ENCODE peak calls at places on chromosomes 5 and 9, in six cellular contexts. Y is heart right ventricle; R is mammary epithelial cell; Z is CD4-positive, CD25-positive, alpha-beta regulatory T cell; D is AG09309; F is HAP-1. N is an unnamed sample.
A peak's percentile ranks its signal among the peaks of the same experiment; 100 is the strongest.

GRCh38 chr5:168251308-168251707 is 40.1 kb upstream of the WWC1 start:
- DNase-seq in Y (no peak), R (no peak), Z (no peak), D (no peak), F (no peak), N (no peak)

GRCh38 chr9:1018121-1018520 is 32.0 kb upstream of the DMRT2 start:
- DNase-seq in Y (no peak), R (no peak), Z (no peak), D (no peak), F (no peak), N (no peak)

GRCh38 chr5:33011803-33012202 is 300.7 kb downstream of the NPR3 start:
- DNase-seq in Y (no peak), R (no peak), Z (no peak), D (no peak), F (no peak), N (no peak)

GRCh38 chr9:119322137-119322695 is 47.0 kb downstream of the BRINP1 start:
- DNase-seq in Y (peak; percentile 45), R (no peak), Z (no peak), D (no peak), F (no peak), N (no peak)

GRCh38 chr9:107584186-107584585 is 94.6 kb upstream of the KLF4 start:
- DNase-seq in Y (no peak), R (no peak), Z (no peak), D (no peak), F (no peak), N (no peak)

GRCh38 chr5:137071526-137071925 is 427.6 kb downstream of the SPOCK1 start:
- DNase-seq in Y (no peak), R (no peak), Z (no peak), D (no peak), F (no peak), N (no peak)

GRCh38 chr5:169945831-169946261 is 34.4 kb downstream of the INSYN2B start:
- DNase-seq in Y (peak; percentile 12), R (peak; percentile 34), Z (no peak), D (peak; percentile 86), F (peak; percentile 84), N (no peak)

GRCh38 chr9:132602207-132602606 is 19.8 kb downstream of the BARHL1 start:
- DNase-seq in Y (no peak), R (no peak), Z (no peak), D (no peak), F (no peak), N (no peak)

GRCh38 chr9:115209601-115210306 is 91.8 kb upstream of the TNC start:
- DNase-seq in Y (no peak), R (peak; percentile 91), Z (no peak), D (no peak), F (no peak), N (no peak)

GRCh38 chr5:6950250-6950649 is 237.0 kb downstream of the TENT4A start:
- DNase-seq in Y (no peak), R (no peak), Z (no peak), D (no peak), F (no peak), N (no peak)

GRCh38 chr5:140242099-140242498 is 60.8 kb downstream of the PFDN1 start:
- DNase-seq in Y (no peak), R (no peak), Z (no peak), D (no peak), F (no peak), N (no peak)

GRCh38 chr9:4982720-4983482 is 2.2 kb upstream of the JAK2 start:
- DNase-seq in Y (no peak), R (no peak), Z (no peak), D (no peak), F (no peak), N (no peak)

GRCh38 chr9:127131871-127132270 is 9.4 kb upstream of the ANGPTL2 start:
- DNase-seq in Y (no peak), R (peak; percentile 28), Z (no peak), D (peak; percentile 44), F (no peak), N (no peak)

GRCh38 chr5:151671979-151672378 is 14.7 kb downstream of the SPARC start:
- DNase-seq in Y (peak; percentile 35), R (peak; percentile 59), Z (no peak), D (no peak), F (no peak), N (no peak)

GRCh38 chr5:50300878-50301277 is 140.2 kb downstream of the EMB start:
- DNase-seq in Y (no peak), R (peak; percentile 84), Z (no peak), D (no peak), F (no peak), N (no peak)

GRCh38 chr9:32449969-32450368 is 65.5 kb downstream of the ACO1 start:
- DNase-seq in Y (no peak), R (no peak), Z (no peak), D (no peak), F (no peak), N (no peak)

GRCh38 chr9:96420468-96421219 is 2.5 kb upstream of the ZNF367 start:
- DNase-seq in Y (no peak), R (peak; percentile 96), Z (no peak), D (peak; percentile 75), F (peak; percentile 68), N (no peak)

GRCh38 chr9:135805422-135806022 is 101.8 kb downstream of the CAMSAP1 start:
- DNase-seq in Y (peak; percentile 8), R (no peak), Z (no peak), D (no peak), F (no peak), N (no peak)

GRCh38 chr9:113616716-113617496 is 153.4 kb downstream of the RGS3 start:
- DNase-seq in Y (no peak), R (no peak), Z (no peak), D (no peak), F (no peak), N (no peak)

GRCh38 chr5:157611571-157612067 is 36.0 kb upstream of the ADAM19 start:
- DNase-seq in Y (no peak), R (peak; percentile 78), Z (no peak), D (no peak), F (no peak), N (peak; percentile 83)

DNA sequence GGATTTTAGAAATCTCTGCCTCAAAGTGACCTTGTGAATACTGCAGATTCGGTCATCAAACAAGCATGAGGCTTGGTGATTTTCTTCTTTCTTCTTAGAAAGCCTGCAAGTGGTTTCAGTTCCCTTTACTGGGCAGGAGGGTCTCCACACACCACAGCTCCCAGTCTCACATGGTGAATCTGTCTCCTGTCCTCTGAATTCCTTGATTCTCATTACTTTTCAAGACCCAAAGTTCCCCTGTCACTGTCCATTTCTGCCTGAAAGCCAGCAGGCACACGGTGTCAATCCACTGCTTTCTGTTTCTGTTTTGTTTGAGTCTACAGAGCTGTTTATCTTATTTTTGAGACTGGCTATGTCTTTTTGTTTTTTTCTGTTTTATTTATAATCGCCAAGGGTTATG is 14.2 kb downstream of the HSPB3 start:
- DNase-seq in Y (no peak), R (no peak), Z (no peak), D (no peak), F (no peak), N (peak; percentile 13)
- H3K4me3 ChIP-seq in Y (peak overlapping the region; percentile 34), R (no peak overlapping the region), Z (no peak overlapping the region), D (peak overlapping the region; percentile 35), F (no peak overlapping the region), N (no peak overlapping the region)

DNA sequence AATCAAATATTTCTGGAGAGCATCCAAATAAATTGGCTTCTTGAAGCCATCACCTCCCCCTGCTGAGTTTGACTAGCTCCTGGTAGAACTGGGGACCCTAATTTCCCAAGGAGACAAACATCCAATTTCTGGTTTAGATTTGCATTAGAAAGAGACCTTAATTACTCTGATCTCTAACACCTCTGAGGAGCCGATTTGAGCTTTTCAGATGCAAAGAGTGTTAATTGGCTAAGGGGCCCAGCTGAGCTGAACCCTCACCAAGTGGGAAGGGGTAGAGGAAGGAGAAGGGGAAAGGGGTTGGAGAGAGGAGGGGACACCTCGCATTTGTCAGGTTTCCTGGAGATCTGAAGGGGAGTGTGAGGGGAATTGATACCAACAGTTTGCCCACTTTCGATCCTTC is 145.4 kb upstream of the SHB start:
- DNase-seq in Y (no peak), R (no peak), Z (no peak), D (no peak), F (no peak), N (no peak)
- H3K4me3 ChIP-seq in Y (no peak overlapping the region), R (no peak overlapping the region), Z (no peak overlapping the region), D (no peak overlapping the region), F (no peak overlapping the region), N (no peak overlapping the region)

GRCh38 chr5:181281077-181281983 is 20.4 kb upstream of the TRIM52 start:
- DNase-seq in Y (no peak), R (no peak), Z (no peak), D (no peak), F (no peak), N (no peak)
- H3K4me3 ChIP-seq in Y (no peak overlapping the region), R (no peak overlapping the region), Z (no peak overlapping the region), D (no peak overlapping the region), F (no peak overlapping the region), N (no peak overlapping the region)

GRCh38 chr9:110744753-110745522 is 76.3 kb downstream of the MUSK start:
- DNase-seq in Y (no peak), R (peak; percentile 92), Z (no peak), D (peak; percentile 96), F (no peak), N (no peak)

GRCh38 chr9:110738982-110739381 is 70.4 kb downstream of the MUSK start:
- DNase-seq in Y (no peak), R (peak; percentile 42), Z (no peak), D (no peak), F (no peak), N (no peak)

GRCh38 chr9:110745656-110746055 is 77.1 kb downstream of the MUSK start:
- DNase-seq in Y (no peak), R (peak; percentile 12), Z (no peak), D (no peak), F (no peak), N (no peak)

GRCh38 chr9:110746211-110746930 is 77.8 kb downstream of the MUSK start:
- DNase-seq in Y (no peak), R (no peak), Z (no peak), D (no peak), F (no peak), N (no peak)

DNA sequence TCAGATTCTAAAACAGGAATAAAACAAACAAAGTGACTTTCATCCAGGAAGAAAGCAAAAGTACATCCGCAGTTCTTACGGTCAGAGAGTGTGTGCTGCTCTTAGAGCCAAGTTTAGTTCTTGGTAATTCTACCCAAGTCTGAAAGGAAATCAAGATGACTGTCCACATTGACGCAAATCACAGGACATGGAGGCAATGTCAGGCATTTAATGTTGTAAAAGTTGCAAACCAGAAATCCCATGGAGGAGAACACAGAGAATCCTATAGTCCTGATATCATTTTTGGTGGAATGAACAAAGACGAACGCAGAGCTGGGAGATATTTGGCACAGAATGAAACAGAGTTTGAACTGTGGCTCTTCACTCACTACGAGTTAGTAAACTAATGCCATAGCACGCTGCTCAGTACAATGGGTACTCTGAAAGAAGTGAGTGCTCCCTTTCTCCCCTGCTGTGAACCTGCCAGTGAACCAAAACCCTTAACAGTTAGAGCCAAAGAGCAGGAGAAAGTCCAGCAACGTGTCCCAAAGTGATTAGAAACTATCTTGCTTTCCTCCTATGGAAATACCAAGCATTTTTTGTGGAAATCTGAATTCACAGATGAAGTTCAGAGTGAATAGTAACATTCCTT is 74.3 kb downstream of the MUSK start:
- DNase-seq in Y (no peak), R (no peak), Z (no peak), D (peak; percentile 81), F (no peak), N (no peak)
- H3K4me3 ChIP-seq in Y (no peak overlapping the region), R (no peak overlapping the region), Z (no peak overlapping the region), D (no peak overlapping the region), F (no peak overlapping the region), N (no peak overlapping the region)

GRCh38 chr5:181050016-181050415 is 9.9 kb downstream of the BTNL9 start:
- DNase-seq in Y (no peak), R (no peak), Z (no peak), D (no peak), F (no peak), N (no peak)
- H3K4me3 ChIP-seq in Y (no peak overlapping the region), R (no peak overlapping the region), Z (no peak overlapping the region), D (no peak overlapping the region), F (no peak overlapping the region), N (no peak overlapping the region)

N was measured in GM12864.